ENCODE peak calls at places on chromosomes 1 and 21, in four cellular contexts. One of them, this sample, is unnamed.

GRCh38 chr21:42061195-42061865 is 9.8 kb upstream of the UMODL1 start:
- DNase-seq in endothelial cell: no peak
- DNase-seq in AG09319: no peak
- DNase-seq in neural progenitor cell: no peak
- DNase-seq in this sample: no peak

GRCh38 chr21:41833138-41834115 is 45.7 kb downstream of the PRDM15 start:
- DNase-seq in AG09319: no peak
- DNase-seq in endothelial cell: no peak
- DNase-seq in neural progenitor cell: no peak
- DNase-seq in this sample: no peak

GRCh38 chr1:183970516-183971300 is 66.8 kb downstream of the COLGALT2 start:
- DNase-seq in AG09319: no peak
- DNase-seq in neural progenitor cell: no peak
- DNase-seq in endothelial cell: no peak
- DNase-seq in this sample: no peak

GRCh38 chr1:1305300-1306069 is 2.2 kb downstream of the ACAP3 start:
- DNase-seq in neural progenitor cell: peak; percentile 44
- DNase-seq in AG09319: peak; percentile 32
- DNase-seq in endothelial cell: no peak
- DNase-seq in this sample: peak; percentile 83

GRCh38 chr1:201741763-201742342 is 87.1 kb upstream of the IPO9 start:
- DNase-seq in neural progenitor cell: no peak
- DNase-seq in AG09319: no peak
- DNase-seq in endothelial cell: no peak
- DNase-seq in this sample: no peak

GRCh38 chr1:164765557-164765956 is 206.6 kb downstream of the PBX1 start:
- DNase-seq in AG09319: peak; percentile 35
- DNase-seq in neural progenitor cell: no peak
- DNase-seq in endothelial cell: no peak
- DNase-seq in this sample: no peak

GRCh38 chr1:75083848-75084514 is 50.2 kb upstream of the LHX8 start:
- DNase-seq in neural progenitor cell: no peak
- DNase-seq in endothelial cell: no peak
- DNase-seq in AG09319: no peak
- DNase-seq in this sample: peak; percentile 18

GRCh38 chr1:18636762-18637552 is 6.3 kb downstream of the PAX7 start:
- DNase-seq in neural progenitor cell: peak; percentile 54
- DNase-seq in AG09319: no peak
- DNase-seq in endothelial cell: peak; percentile 26
- DNase-seq in this sample: no peak

GRCh38 chr1:21589618-21590017 is 79.5 kb downstream of the RAP1GAP start:
- DNase-seq in AG09319: no peak
- DNase-seq in endothelial cell: no peak
- DNase-seq in neural progenitor cell: no peak
- DNase-seq in this sample: no peak

GRCh38 chr1:234602334-234603220 is 7.4 kb downstream of the IRF2BP2 start:
- DNase-seq in AG09319: no peak
- DNase-seq in neural progenitor cell: no peak
- DNase-seq in endothelial cell: no peak
- DNase-seq in this sample: peak; percentile 95

GRCh38 chr21:45322231-45322959 is 34.7 kb upstream of the POFUT2 start:
- DNase-seq in neural progenitor cell: no peak
- DNase-seq in endothelial cell: no peak
- DNase-seq in AG09319: no peak
- DNase-seq in this sample: no peak

GRCh38 chr1:28466226-28466778 is 39.5 kb upstream of the RCC1 start:
- DNase-seq in endothelial cell: no peak
- DNase-seq in AG09319: no peak
- DNase-seq in neural progenitor cell: no peak
- DNase-seq in this sample: no peak

GRCh38 chr1:20660363-20661234 is 570 bp downstream of the DDOST start:
- DNase-seq in neural progenitor cell: no peak
- DNase-seq in AG09319: no peak
- DNase-seq in endothelial cell: peak; percentile 43
- DNase-seq in this sample: no peak

GRCh38 chr1:109493227-109493626 is 667 bp upstream of the CYB561D1 start:
- DNase-seq in AG09319: no peak
- DNase-seq in endothelial cell: no peak
- DNase-seq in neural progenitor cell: no peak
- DNase-seq in this sample: no peak

GRCh38 chr1:227788279-227789041 is 27.0 kb upstream of the PRSS38 start:
- DNase-seq in neural progenitor cell: peak; percentile 92
- DNase-seq in endothelial cell: peak; percentile 48
- DNase-seq in AG09319: no peak
- DNase-seq in this sample: peak; percentile 61

GRCh38 chr1:110594466-110595076 is 11.6 kb downstream of the KCNA2 start:
- DNase-seq in endothelial cell: no peak
- DNase-seq in AG09319: no peak
- DNase-seq in neural progenitor cell: no peak
- DNase-seq in this sample: no peak

GRCh38 chr1:9652379-9653194 is 1.1 kb downstream of the PIK3CD start:
- DNase-seq in endothelial cell: peak; percentile 31
- DNase-seq in AG09319: no peak
- DNase-seq in neural progenitor cell: no peak
- DNase-seq in this sample: no peak

GRCh38 chr1:226002667-226003501 is 3.7 kb upstream of the SDE2 start:
- DNase-seq in AG09319: no peak
- DNase-seq in neural progenitor cell: peak; percentile 91
- DNase-seq in endothelial cell: peak; percentile 21
- DNase-seq in this sample: peak; percentile 21

GRCh38 chr1:18682375-18682774 is 51.7 kb downstream of the PAX7 start:
- DNase-seq in AG09319: no peak
- DNase-seq in endothelial cell: no peak
- DNase-seq in neural progenitor cell: no peak
- DNase-seq in this sample: no peak

GRCh38 chr1:89598450-89599331 is 34.2 kb upstream of the LRRC8C start:
- DNase-seq in AG09319: no peak
- DNase-seq in endothelial cell: peak; percentile 17
- DNase-seq in neural progenitor cell: peak; percentile 18
- DNase-seq in this sample: peak; percentile 52